ENCODE peak calls at places on chromosomes 7 and 10, in six cellular contexts. Y is HFF-Myc; N is CD4-positive, alpha-beta memory T cell; F is activated T-cell treated with anti-CD3 and anti-CD28 coated beads for 24 hours; D is mesothelial cell of epicardium; V is ACHN. I is an unnamed sample.

GRCh38 chr10:3398825-3399646 is 226.5 kb upstream of the PITRM1 start:
- DNase-seq in Y (peak), N (no peak), F (no peak), D (peak), V (no peak), I (no peak)

GRCh38 chr7:108294595-108294994 is 161.6 kb downstream of the NRCAM start:
- DNase-seq in Y (no peak), N (no peak), F (no peak), D (no peak), V (no peak), I (no peak)

GRCh38 chr7:39880556-39880955 is 69.5 kb upstream of the CDK13 start:
- DNase-seq in Y (no peak), N (no peak), F (no peak), D (no peak), V (no peak), I (no peak)

GRCh38 chr10:21494221-21495001 is 31.1 kb downstream of the SKIDA1 start:
- DNase-seq in Y (no peak), N (no peak), F (no peak), D (peak), V (peak), I (no peak)

GRCh38 chr10:17353568-17353967 is 100.8 kb downstream of the ST8SIA6 start:
- DNase-seq in Y (no peak), N (no peak), F (no peak), D (no peak), V (no peak), I (no peak)

GRCh38 chr10:73967022-73967429 is 30.9 kb upstream of the VCL start:
- DNase-seq in Y (no peak), N (no peak), F (no peak), D (no peak), V (no peak), I (no peak)

GRCh38 chr7:39609462-39610149 is 13.8 kb upstream of the RALA start:
- DNase-seq in Y (no peak), N (no peak), F (no peak), D (peak), V (no peak), I (peak)

GRCh38 chr10:132618158-132618924 is 80.8 kb downstream of the INPP5A start:
- DNase-seq in Y (no peak), N (no peak), F (no peak), D (no peak), V (no peak), I (no peak)

GRCh38 chr10:20677340-20677739 is 219.8 kb downstream of the NEBL start:
- DNase-seq in Y (no peak), N (no peak), F (no peak), D (no peak), V (no peak), I (no peak)

GRCh38 chr7:46369933-46370654 is 449.0 kb upstream of the IGFBP3 start:
- DNase-seq in Y (peak), N (no peak), F (no peak), D (no peak), V (no peak), I (no peak)

GRCh38 chr7:40873248-40873647 is 738.4 kb downstream of the SUGCT start:
- DNase-seq in Y (peak), N (no peak), F (no peak), D (no peak), V (no peak), I (no peak)

GRCh38 chr10:130687566-130687965 is 551.4 kb downstream of the GLRX3 start:
- DNase-seq in Y (no peak), N (no peak), F (no peak), D (no peak), V (no peak), I (no peak)

GRCh38 chr10:11162828-11163599 is 145.3 kb downstream of the CELF2 start:
- DNase-seq in Y (no peak), N (peak), F (peak), D (no peak), V (no peak), I (peak)

GRCh38 chr7:55641273-55641691 is 69.0 kb upstream of the VOPP1 start:
- DNase-seq in Y (peak), N (peak), F (no peak), D (no peak), V (peak), I (no peak)

GRCh38 chr7:64890761-64891666 is 12.1 kb upstream of the ZNF273 start:
- DNase-seq in Y (no peak), N (no peak), F (no peak), D (peak), V (no peak), I (no peak)

GRCh38 chr10:112271982-112272381 is 11.2 kb upstream of the TECTB start:
- DNase-seq in Y (no peak), N (no peak), F (no peak), D (no peak), V (no peak), I (no peak)

GRCh38 chr10:113003032-113003431 is 53.0 kb downstream of the TCF7L2 start:
- DNase-seq in Y (no peak), N (no peak), F (no peak), D (no peak), V (no peak), I (no peak)

GRCh38 chr10:22655312-22655973 is 58.9 kb downstream of the PIP4K2A start:
- DNase-seq in Y (peak), N (peak), F (no peak), D (no peak), V (no peak), I (no peak)

GRCh38 chr7:23261843-23262452 is 15.4 kb downstream of the GPNMB start:
- DNase-seq in Y (no peak), N (peak), F (peak), D (peak), V (peak), I (peak)

GRCh38 chr10:28367865-28368541 is 65.1 kb upstream of the MPP7 start:
- DNase-seq in Y (peak), N (peak), F (peak), D (no peak), V (no peak), I (peak)

GRCh38 chr7:103065666-103066065 is 8.9 kb downstream of the FBXL13 start:
- DNase-seq in Y (peak), N (peak), F (peak), D (no peak), V (peak), I (peak)

GRCh38 chr10:127563718-127564553 is 14.8 kb downstream of the NPS start:
- DNase-seq in Y (no peak), N (no peak), F (peak), D (no peak), V (peak), I (no peak)

GRCh38 chr10:88389456-88389855 is 193.7 kb downstream of the RNLS start:
- DNase-seq in Y (peak), N (peak), F (no peak), D (no peak), V (peak), I (no peak)

GRCh38 chr10:81917666-81918065 is 42.7 kb downstream of the NRG3 start:
- DNase-seq in Y (no peak), N (no peak), F (no peak), D (no peak), V (no peak), I (no peak)

GRCh38 chr7:2661096-2661449 is 26.9 kb upstream of the AMZ1 start:
- DNase-seq in Y (no peak), N (no peak), F (no peak), D (no peak), V (no peak), I (no peak)

GRCh38 chr7:11182736-11183135 is 209.1 kb downstream of the PHF14 start:
- DNase-seq in Y (no peak), N (no peak), F (no peak), D (no peak), V (no peak), I (no peak)